ENCODE peak calls at places on chromosomes 16 and 17, in eight cellular contexts. X, T, R, Z, Y, P, J and A are unnamed samples.

GRCh38 chr17:27446569-27447301 is 9.5 kb upstream of the KSR1 start:
- DNase-seq in X (no peak), T (no peak), R (peak; percentile 98), Z (no peak), Y (peak; percentile 51), P (peak; percentile 98), J (no peak), A (peak; percentile 62)

GRCh38 chr17:4527552-4527951 is 27.6 kb downstream of the MYBBP1A start:
- DNase-seq in X (no peak), T (no peak), R (no peak), Z (no peak), Y (no peak), P (no peak), J (no peak), A (no peak)

GRCh38 chr16:67339453-67339852 is 12.8 kb downstream of the LRRC36 start:
- DNase-seq in X (no peak), T (no peak), R (peak; percentile 9), Z (no peak), Y (peak; percentile 28), P (no peak), J (no peak), A (no peak)

GRCh38 chr17:2819921-2820501 is 23.8 kb downstream of the RAP1GAP2 start:
- DNase-seq in X (no peak), T (no peak), R (no peak), Z (no peak), Y (no peak), P (no peak), J (no peak), A (no peak)

GRCh38 chr17:51612692-51613091 is 352.3 kb downstream of the UTP18 start:
- DNase-seq in X (no peak), T (no peak), R (no peak), Z (no peak), Y (no peak), P (no peak), J (no peak), A (no peak)

GRCh38 chr16:27721548-27722265 is 171.8 kb downstream of the KATNIP start:
- DNase-seq in X (peak; percentile 73), T (peak; percentile 81), R (no peak), Z (no peak), Y (no peak), P (peak; percentile 41), J (no peak), A (peak; percentile 28)

GRCh38 chr16:81817296-81817695 is 38.2 kb downstream of the PLCG2 start:
- DNase-seq in X (no peak), T (no peak), R (no peak), Z (no peak), Y (no peak), P (no peak), J (no peak), A (no peak)

GRCh38 chr16:50259334-50260205 is 6.8 kb upstream of the ADCY7 start:
- DNase-seq in X (peak; percentile 69), T (peak; percentile 72), R (no peak), Z (peak; percentile 44), Y (no peak), P (no peak), J (no peak), A (peak; percentile 45)

GRCh38 chr17:56045907-56046306 is 107.4 kb upstream of the ANKFN1 start:
- DNase-seq in X (no peak), T (no peak), R (no peak), Z (no peak), Y (no peak), P (no peak), J (no peak), A (no peak)

GRCh38 chr16:66841366-66841765 is 2.8 kb upstream of the CA7 start:
- DNase-seq in X (no peak), T (no peak), R (no peak), Z (no peak), Y (no peak), P (no peak), J (no peak), A (no peak)

GRCh38 chr17:71084219-71084618 is 914.9 kb downstream of the KCNJ2 start:
- DNase-seq in X (no peak), T (peak; percentile 28), R (no peak), Z (peak; percentile 23), Y (peak; percentile 49), P (peak; percentile 16), J (no peak), A (peak; percentile 80)

GRCh38 chr16:57486858-57487834 is 853 bp upstream of the DOK4 start:
- DNase-seq in X (no peak), T (no peak), R (no peak), Z (no peak), Y (no peak), P (no peak), J (no peak), A (no peak)

GRCh38 chr17:10789694-10790271 is 14.1 kb downstream of the TMEM238L start:
- DNase-seq in X (no peak), T (no peak), R (no peak), Z (no peak), Y (no peak), P (no peak), J (no peak), A (no peak)

DNA sequence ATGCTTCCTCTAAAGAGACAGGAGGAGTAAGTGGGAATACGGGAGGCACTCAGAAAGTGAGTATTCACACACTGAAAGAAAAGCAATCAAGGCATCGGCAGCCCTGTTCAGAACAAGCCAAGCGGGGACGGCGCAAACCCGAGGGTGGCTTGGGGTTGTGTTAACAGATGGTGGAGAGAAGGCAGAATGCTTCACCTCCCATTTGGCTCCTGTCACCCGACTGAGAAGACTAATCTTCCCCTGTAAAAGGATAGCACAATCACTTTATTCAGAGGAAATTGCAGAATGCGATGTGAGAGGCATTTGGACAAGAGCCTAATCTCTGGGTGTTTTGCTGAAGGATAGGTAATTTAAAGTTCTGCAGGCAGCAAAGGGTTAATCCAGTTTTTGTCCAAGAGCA is 119.3 kb upstream of the WSCD1 start:
- DNase-seq in X (no peak), T (no peak), R (no peak), Z (no peak), Y (no peak), P (no peak), J (no peak), A (no peak)
- H3K27me3 ChIP-seq in X (no peaks in the 10 kb centered on the region), T (no peaks in the 10 kb centered on the region), R (peaks cover 14% of the 10 kb centered on the region), Z (no peaks in the 10 kb centered on the region), Y (no peaks in the 10 kb centered on the region), P (no peaks in the 10 kb centered on the region), J (no peaks in the 10 kb centered on the region), A (no peaks in the 10 kb centered on the region)

GRCh38 chr16:85464342-85465305 is 148.5 kb upstream of the GSE1 start:
- DNase-seq in X (no peak), T (no peak), R (no peak), Z (no peak), Y (no peak), P (no peak), J (no peak), A (no peak)
- H3K27me3 ChIP-seq in X (no peaks in the 10 kb centered on the region), T (no peaks in the 10 kb centered on the region), R (peaks cover 13% of the 10 kb centered on the region), Z (no peaks in the 10 kb centered on the region), Y (peaks cover 21% of the 10 kb centered on the region), P (peaks cover 23% of the 10 kb centered on the region), J (no peaks in the 10 kb centered on the region), A (no peaks in the 10 kb centered on the region)

GRCh38 chr17:58528443-58528842 is 14.0 kb upstream of the MTMR4 start:
- DNase-seq in X (no peak), T (no peak), R (no peak), Z (no peak), Y (no peak), P (no peak), J (no peak), A (no peak)

GRCh38 chr17:58531122-58531521 is 16.7 kb upstream of the MTMR4 start:
- DNase-seq in X (no peak), T (no peak), R (no peak), Z (no peak), Y (no peak), P (no peak), J (no peak), A (no peak)

GRCh38 chr17:58530655-58531054 is 16.2 kb upstream of the MTMR4 start:
- DNase-seq in X (no peak), T (no peak), R (no peak), Z (no peak), Y (no peak), P (no peak), J (no peak), A (no peak)

GRCh38 chr17:58527949-58528348 is 13.5 kb upstream of the MTMR4 start:
- DNase-seq in X (no peak), T (no peak), R (peak; percentile 77), Z (no peak), Y (no peak), P (peak; percentile 63), J (no peak), A (no peak)

DNA sequence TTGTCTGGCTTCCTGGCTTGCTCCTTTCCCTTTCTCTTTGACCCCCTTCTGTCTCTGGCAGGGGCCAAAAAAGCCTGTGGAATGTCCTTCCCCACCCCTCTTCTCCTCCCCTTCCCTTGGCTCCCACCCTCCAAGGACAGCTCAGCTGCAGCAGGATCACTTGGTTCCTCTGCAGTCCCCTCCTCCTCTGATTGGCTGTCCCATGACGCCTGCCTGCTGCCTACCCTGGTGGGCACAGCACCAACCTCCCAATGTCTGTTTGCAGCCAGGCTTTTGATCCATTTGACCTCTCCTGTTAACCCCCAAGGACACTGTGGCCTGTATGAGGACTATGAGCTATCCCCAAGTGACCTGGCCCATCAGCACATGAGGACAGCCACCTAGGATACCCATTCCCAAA is 14.8 kb upstream of the MTMR4 start:
- DNase-seq in X (no peak), T (no peak), R (no peak), Z (no peak), Y (no peak), P (no peak), J (no peak), A (no peak)
- H3K27me3 ChIP-seq in X (no peaks in the 10 kb centered on the region), T (no peaks in the 10 kb centered on the region), R (peaks cover 12% of the 10 kb centered on the region), Z (peaks cover 57% of the 10 kb centered on the region), Y (peaks cover 2% of the 10 kb centered on the region), P (no peaks in the 10 kb centered on the region), J (no peaks in the 10 kb centered on the region), A (peaks cover 8% of the 10 kb centered on the region)

GRCh38 chr16:77897038-77897437 is 108.7 kb downstream of the VAT1L start:
- DNase-seq in X (no peak), T (no peak), R (no peak), Z (no peak), Y (no peak), P (no peak), J (no peak), A (no peak)

GRCh38 chr16:77890075-77890474 is 101.7 kb downstream of the VAT1L start:
- DNase-seq in X (no peak), T (no peak), R (no peak), Z (no peak), Y (no peak), P (no peak), J (no peak), A (no peak)

GRCh38 chr16:77896357-77896972 is 108.1 kb downstream of the VAT1L start:
- DNase-seq in X (no peak), T (no peak), R (no peak), Z (no peak), Y (no peak), P (no peak), J (no peak), A (no peak)

GRCh38 chr16:77897831-77898540 is 109.6 kb downstream of the VAT1L start:
- DNase-seq in X (no peak), T (no peak), R (no peak), Z (no peak), Y (no peak), P (no peak), J (no peak), A (no peak)

DNA sequence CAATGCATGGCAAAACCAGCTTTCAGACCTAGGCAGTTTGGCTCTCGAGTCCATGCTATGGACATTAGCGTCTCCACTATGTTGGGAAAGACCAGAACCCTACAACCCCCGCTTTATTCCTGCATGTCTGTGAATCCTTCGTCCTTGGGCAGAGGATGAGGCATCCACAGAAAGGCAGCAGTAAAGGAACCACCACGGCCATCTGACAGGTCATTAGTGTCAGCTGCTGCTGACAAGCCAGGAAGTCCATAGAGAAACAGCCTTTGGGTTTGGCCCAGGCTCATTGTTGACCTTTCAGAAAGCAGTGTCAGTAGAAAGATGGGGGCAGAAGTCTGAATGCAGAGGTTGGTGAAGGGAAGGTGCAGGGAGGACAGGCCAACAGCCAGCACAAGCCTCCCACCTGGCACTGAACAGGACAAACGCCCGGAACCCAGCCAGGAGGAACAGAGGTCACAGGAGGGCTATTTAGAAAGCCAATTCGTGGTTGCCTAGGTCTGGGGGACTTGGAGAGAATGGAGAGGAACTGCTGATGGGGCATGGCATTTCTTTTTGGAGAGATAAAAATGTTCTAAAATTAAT is 105.8 kb downstream of the VAT1L start:
- DNase-seq in X (no peak), T (no peak), R (no peak), Z (no peak), Y (no peak), P (no peak), J (no peak), A (no peak)
- H3K27me3 ChIP-seq in X (no peaks in the 10 kb centered on the region), T (no peaks in the 10 kb centered on the region), R (no peaks in the 10 kb centered on the region), Z (no peaks in the 10 kb centered on the region), Y (no peaks in the 10 kb centered on the region), P (no peaks in the 10 kb centered on the region), J (no peaks in the 10 kb centered on the region), A (no peaks in the 10 kb centered on the region)